ENCODE peak calls at places on chromosomes 1 and 21, in four cellular contexts. C, U, K and G are unnamed samples.

GRCh38 chr1:15702722-15703550 is 18.8 kb downstream of the PLEKHM2 start:
- DNase-seq in C (no peak), K (no peak), U (no peak), G (peak; percentile 46)

GRCh38 chr1:4585705-4586104 is 68.7 kb upstream of the AJAP1 start:
- DNase-seq in U (no peak), K (no peak), C (no peak), G (no peak)

GRCh38 chr1:231028676-231029075 is 11.4 kb downstream of the FAM89A start:
- DNase-seq in U (no peak), C (no peak), K (no peak), G (no peak)

GRCh38 chr1:153790996-153791855 is 16.0 kb downstream of the SLC27A3 start:
- DNase-seq in C (no peak), K (no peak), U (no peak), G (no peak)

GRCh38 chr1:179728266-179728665 is 14.8 kb upstream of the FAM163A start:
- DNase-seq in C (no peak), U (no peak), K (no peak), G (no peak)

GRCh38 chr1:225768662-225769426 is 8.8 kb upstream of the SRP9 start:
- DNase-seq in C (peak; percentile 50), K (no peak), U (peak; percentile 29), G (no peak)

GRCh38 chr1:109771712-109772657 is 8.3 kb upstream of the EPS8L3 start:
- DNase-seq in U (peak; percentile 44), C (no peak), K (no peak), G (no peak)

GRCh38 chr1:6799499-6799898 is 14.2 kb downstream of the CAMTA1 start:
- DNase-seq in U (no peak), K (no peak), C (no peak), G (no peak)

GRCh38 chr1:228333739-228334115 is 72.9 kb downstream of the TRIM11 start:
- DNase-seq in K (no peak), C (no peak), U (peak; percentile 33), G (peak; percentile 5)

GRCh38 chr1:24641646-24642151 is 1.4 kb upstream of the SRRM1 start:
- DNase-seq in K (no peak), C (peak; percentile 21), U (peak; percentile 48), G (peak; percentile 29)

GRCh38 chr1:82106672-82107071 is 305.9 kb downstream of the ADGRL2 start:
- DNase-seq in U (no peak), K (no peak), C (no peak), G (no peak)

GRCh38 chr1:89454845-89455521 is 69.6 kb upstream of the LRRC8B start:
- DNase-seq in K (no peak), U (no peak), C (peak; percentile 36), G (peak; percentile 31)

GRCh38 chr1:46489638-46490602 is at the start of gene DMBX1:
- DNase-seq in U (no peak), K (no peak), C (peak; percentile 37), G (peak; percentile 52)

GRCh38 chr1:3431266-3431665 is 23.2 kb upstream of the ARHGEF16 start:
- DNase-seq in U (no peak), C (no peak), K (no peak), G (no peak)

GRCh38 chr1:202247104-202247503 is 53.5 kb downstream of the LGR6 start:
- DNase-seq in C (no peak), U (no peak), K (no peak), G (no peak)

GRCh38 chr21:43632373-43632905 is 26.8 kb downstream of the HSF2BP start:
- DNase-seq in K (no peak), C (no peak), U (no peak), G (no peak)

GRCh38 chr1:64194168-64195088 is 9.0 kb upstream of the UBE2U start:
- DNase-seq in K (no peak), C (no peak), U (no peak), G (no peak)

GRCh38 chr21:32412998-32413504 is 545 bp downstream of the EVA1C start:
- DNase-seq in U (peak; percentile 57), K (no peak), C (peak; percentile 63), G (peak; percentile 50)

GRCh38 chr1:3004285-3005205 is 16.7 kb upstream of the ACTRT2 start:
- DNase-seq in C (no peak), U (no peak), K (no peak), G (no peak)

GRCh38 chr1:3467096-3468036 is 12.9 kb downstream of the ARHGEF16 start:
- DNase-seq in K (no peak), C (no peak), U (no peak), G (no peak)

GRCh38 chr1:33624991-33625870 is 152.8 kb downstream of the ZSCAN20 start:
- DNase-seq in C (no peak), U (no peak), K (no peak), G (no peak)

GRCh38 chr1:57470028-57470427 is 46.2 kb upstream of the DAB1 start:
- DNase-seq in C (no peak), K (no peak), U (no peak), G (no peak)

GRCh38 chr21:41634211-41634694 is 126.3 kb upstream of the TMPRSS2 start:
- DNase-seq in K (no peak), C (peak; percentile 63), U (no peak), G (no peak)

GRCh38 chr1:200302192-200302892 is 107.5 kb downstream of the ZNF281 start:
- DNase-seq in U (peak; percentile 70), C (peak; percentile 14), K (no peak), G (peak; percentile 51)

GRCh38 chr1:19640363-19641316 is 3.5 kb upstream of the NBL1 start:
- DNase-seq in C (no peak), U (no peak), K (no peak), G (no peak)

GRCh38 chr1:6275826-6276764 is 15.2 kb upstream of the GPR153 start:
- DNase-seq in K (no peak), C (no peak), U (no peak), G (peak; percentile 32)

GRCh38 chr21:24514081-24514733 is 1093.1 kb downstream of the MRPL39 start:
- DNase-seq in K (no peak), C (no peak), U (no peak), G (no peak)

GRCh38 chr1:241695454-241696171 is 43.5 kb downstream of the WDR64 start:
- DNase-seq in U (no peak), C (no peak), K (no peak), G (no peak)

GRCh38 chr1:247266053-247266452 is 10.2 kb downstream of the VN1R5 start:
- DNase-seq in U (no peak), K (no peak), C (no peak), G (no peak)

GRCh38 chr1:235408503-235408960 is 41.3 kb downstream of the TBCE start:
- DNase-seq in C (no peak), K (no peak), U (peak; percentile 37), G (no peak)

GRCh38 chr1:161001537-161001936 is 19.4 kb downstream of the F11R start:
- DNase-seq in U (no peak), K (no peak), C (no peak), G (no peak)

GRCh38 chr1:212608209-212608955 is at the start of gene ATF3:
- DNase-seq in U (peak; percentile 100), K (peak; percentile 86), C (peak; percentile 100), G (peak; percentile 100)

GRCh38 chr21:26781331-26781730 is 63.9 kb downstream of the ADAMTS1 start:
- DNase-seq in K (no peak), U (no peak), C (no peak), G (no peak)

GRCh38 chr21:26782754-26783153 is 62.5 kb downstream of the ADAMTS1 start:
- DNase-seq in C (no peak), U (no peak), K (no peak), G (no peak)

GRCh38 chr21:26784974-26785373 is 60.2 kb downstream of the ADAMTS1 start:
- DNase-seq in U (no peak), C (no peak), K (no peak), G (no peak)

GRCh38 chr21:26783801-26784200 is 61.4 kb downstream of the ADAMTS1 start:
- DNase-seq in C (no peak), K (no peak), U (no peak), G (no peak)

DNA sequence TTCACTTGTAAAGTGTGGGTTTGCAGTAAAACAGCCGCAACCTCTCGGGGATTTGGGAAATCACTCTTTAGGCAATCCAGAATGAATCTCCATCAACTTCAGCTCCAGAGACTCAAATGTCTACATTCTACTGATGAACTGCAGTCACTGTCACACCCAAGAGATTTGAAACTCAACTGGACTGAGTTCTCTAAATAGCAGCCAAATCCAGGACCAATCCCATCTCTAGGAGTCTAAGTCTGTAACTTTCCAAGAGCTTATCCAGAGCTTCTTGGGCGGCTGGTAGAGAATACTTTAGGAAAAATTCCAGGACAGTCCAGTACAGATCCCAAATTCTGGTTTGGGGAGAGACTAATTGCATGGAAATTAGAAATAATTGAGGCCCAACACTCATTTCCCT is 62.9 kb downstream of the ADAMTS1 start:
- DNase-seq in C (no peak), U (no peak), K (no peak), G (no peak)
- H3K27ac ChIP-seq in C (no peak overlapping the region), U (no peak overlapping the region), K (no peak overlapping the region), G (no peak overlapping the region)

DNA sequence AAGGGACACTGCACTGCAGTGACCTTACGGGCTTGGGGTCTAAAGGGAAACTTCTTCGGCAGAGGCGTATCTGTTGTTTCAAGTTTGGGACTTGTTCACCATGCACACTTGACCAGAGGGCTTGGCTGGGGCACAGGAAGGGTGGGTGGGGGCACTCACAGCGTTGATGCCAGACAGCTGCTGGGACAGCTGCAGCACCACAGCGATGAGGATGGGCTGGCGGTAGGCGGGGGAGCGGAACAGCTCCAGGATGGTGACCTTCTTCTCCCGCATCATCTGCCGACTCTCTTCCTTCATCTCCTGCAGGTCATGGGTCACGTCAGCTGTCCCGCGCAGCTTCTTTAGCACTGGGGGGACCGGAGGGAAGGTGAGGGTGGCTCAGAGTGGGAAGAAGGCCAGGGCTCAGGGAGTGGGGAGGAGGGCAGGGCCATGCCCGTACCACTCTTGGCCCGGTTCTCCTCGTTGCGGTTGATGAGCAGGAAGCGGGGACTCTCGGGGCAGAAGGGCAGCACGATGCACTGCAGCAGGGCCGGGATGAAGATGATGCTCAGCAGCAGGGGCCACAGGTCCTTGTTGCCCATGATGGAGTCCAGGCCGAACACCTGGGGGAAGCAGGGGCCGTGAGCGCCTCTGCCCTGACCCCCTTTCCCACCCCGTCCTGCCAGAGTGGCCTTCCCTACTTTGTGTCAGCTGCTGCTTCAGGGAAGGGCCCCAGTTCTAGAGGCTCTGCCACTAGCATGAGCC is 29.1 kb downstream of the SLC2A1 start:
- DNase-seq in U (no peak), C (no peak), K (no peak), G (no peak)
- H3K4me1 ChIP-seq in U (no peaks in the 10 kb centered on the region), C (peaks cover 16% of the 10 kb centered on the region), K (peaks cover 42% of the 10 kb centered on the region), G (peaks cover 9% of the 10 kb centered on the region)

DNA sequence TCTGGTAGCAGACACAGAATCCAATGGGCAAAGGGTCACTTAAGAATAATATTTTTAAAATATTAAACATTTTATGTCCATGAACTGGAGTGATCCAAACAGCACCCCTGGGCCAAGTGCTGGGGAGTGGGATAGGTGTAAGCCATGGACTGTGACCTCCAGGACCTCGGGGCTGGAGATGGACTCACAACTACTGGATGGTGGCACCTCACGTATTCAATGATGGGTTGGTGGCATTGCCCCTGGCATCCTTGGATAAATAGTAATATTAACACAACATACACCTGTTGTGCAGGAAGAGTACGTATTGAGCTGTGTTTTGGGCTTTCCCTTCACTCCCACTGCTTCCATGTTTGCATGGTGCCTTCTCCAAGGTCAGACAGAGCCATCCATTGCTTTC is 39.3 kb upstream of the TENT5C start:
- DNase-seq in U (no peak), C (no peak), K (no peak), G (no peak)
- TF ChIP-seq POLR2A in U (no peak), C (no peak), K (no peak), G (no peak)

DNA sequence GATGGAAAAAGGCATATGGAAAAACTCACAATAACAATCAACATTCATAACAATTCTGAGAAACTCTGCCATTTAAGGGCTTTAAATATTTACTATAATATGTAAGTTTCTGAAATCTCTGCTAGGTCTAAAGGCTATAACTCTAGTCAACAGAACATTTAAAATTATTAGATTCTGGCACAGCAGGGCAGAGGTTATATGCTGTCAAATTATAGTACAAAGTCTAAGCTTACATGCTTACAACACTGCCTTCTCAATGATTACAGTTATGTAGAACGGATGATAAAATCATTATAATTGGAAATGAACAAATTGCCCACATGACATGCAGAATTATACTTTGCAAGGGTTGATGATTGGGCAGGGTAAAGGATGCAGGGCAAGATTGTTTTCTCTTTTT is 97.7 kb downstream of the PIGK start:
- DNase-seq in U (no peak), K (no peak), C (no peak), G (no peak)
- H3K27ac ChIP-seq in U (no peak overlapping the region), K (no peak overlapping the region), C (no peak overlapping the region), G (no peak overlapping the region)